ENCODE peak calls at places on chromosomes 6 and 20, in four cellular contexts. One of them, this sample, is unnamed.
A peak's percentile ranks its signal among the peaks of the same experiment; 100 is the strongest.

GRCh38 chr6:113329942-113330897 is 526.9 kb upstream of the MARCKS start:
- DNase-seq in brain microvascular endothelial cell: no peak
- DNase-seq in PC-9: no peak
- DNase-seq in CD8-positive, alpha-beta T cell: no peak
- DNase-seq in this sample: no peak

GRCh38 chr6:47098570-47098993 is 56.5 kb upstream of the ADGRF1 start:
- DNase-seq in CD8-positive, alpha-beta T cell: no peak
- DNase-seq in brain microvascular endothelial cell: no peak
- DNase-seq in PC-9: no peak
- DNase-seq in this sample: peak; percentile 13

GRCh38 chr6:165092881-165093595 is 216.4 kb downstream of the C6orf118 start:
- DNase-seq in CD8-positive, alpha-beta T cell: no peak
- DNase-seq in PC-9: no peak
- DNase-seq in brain microvascular endothelial cell: no peak
- DNase-seq in this sample: no peak

GRCh38 chr6:19327246-19327645 is 509.9 kb upstream of the ID4 start:
- DNase-seq in brain microvascular endothelial cell: peak; percentile 71
- DNase-seq in PC-9: no peak
- DNase-seq in CD8-positive, alpha-beta T cell: no peak
- DNase-seq in this sample: no peak

GRCh38 chr6:29071831-29072723 is 15.0 kb downstream of the OR2B3 start:
- DNase-seq in PC-9: peak; percentile 19
- DNase-seq in brain microvascular endothelial cell: peak; percentile 34
- DNase-seq in CD8-positive, alpha-beta T cell: no peak
- DNase-seq in this sample: no peak

GRCh38 chr6:151005126-151005525 is 139.6 kb downstream of the MTHFD1L start:
- DNase-seq in CD8-positive, alpha-beta T cell: no peak
- DNase-seq in brain microvascular endothelial cell: no peak
- DNase-seq in PC-9: no peak
- DNase-seq in this sample: no peak

GRCh38 chr20:1848378-1848777 is 46.8 kb upstream of the SIRPA start:
- DNase-seq in CD8-positive, alpha-beta T cell: no peak
- DNase-seq in PC-9: no peak
- DNase-seq in brain microvascular endothelial cell: no peak
- DNase-seq in this sample: no peak

GRCh38 chr20:17226410-17227198 is at the start of gene PCSK2:
- DNase-seq in CD8-positive, alpha-beta T cell: no peak
- DNase-seq in brain microvascular endothelial cell: peak; percentile 24
- DNase-seq in PC-9: no peak
- DNase-seq in this sample: peak; percentile 6

GRCh38 chr6:170564936-170565530 is 10.9 kb downstream of the TBP start:
- DNase-seq in brain microvascular endothelial cell: no peak
- DNase-seq in PC-9: no peak
- DNase-seq in CD8-positive, alpha-beta T cell: no peak
- DNase-seq in this sample: no peak

GRCh38 chr20:53343433-53343832 is 250.2 kb downstream of the ZNF217 start:
- DNase-seq in brain microvascular endothelial cell: no peak
- DNase-seq in CD8-positive, alpha-beta T cell: no peak
- DNase-seq in PC-9: no peak
- DNase-seq in this sample: no peak

GRCh38 chr6:151680846-151681425 is 126.5 kb upstream of the ESR1 start:
- DNase-seq in brain microvascular endothelial cell: no peak
- DNase-seq in PC-9: no peak
- DNase-seq in CD8-positive, alpha-beta T cell: no peak
- DNase-seq in this sample: no peak

GRCh38 chr20:37911838-37912273 is 8.9 kb downstream of the VSTM2L start:
- DNase-seq in PC-9: no peak
- DNase-seq in CD8-positive, alpha-beta T cell: no peak
- DNase-seq in brain microvascular endothelial cell: no peak
- DNase-seq in this sample: no peak

GRCh38 chr6:27547157-27548075 is 74.5 kb upstream of the ZNF184 start:
- DNase-seq in CD8-positive, alpha-beta T cell: no peak
- DNase-seq in brain microvascular endothelial cell: peak; percentile 89
- DNase-seq in PC-9: peak; percentile 66
- DNase-seq in this sample: peak; percentile 20

GRCh38 chr20:33401922-33402369 is 627 bp upstream of the CDK5RAP1 start:
- DNase-seq in CD8-positive, alpha-beta T cell: no peak
- DNase-seq in brain microvascular endothelial cell: no peak
- DNase-seq in PC-9: no peak
- DNase-seq in this sample: no peak
- H3K27ac ChIP-seq in CD8-positive, alpha-beta T cell: peak overlapping the region; percentile 64
- H3K27ac ChIP-seq in brain microvascular endothelial cell: no peak overlapping the region
- H3K27ac ChIP-seq in PC-9: no peak overlapping the region
- H3K27ac ChIP-seq in this sample: no peak overlapping the region

GRCh38 chr6:78629836-78630235 is 237.5 kb upstream of the IRAK1BP1 start:
- DNase-seq in PC-9: no peak
- DNase-seq in brain microvascular endothelial cell: no peak
- DNase-seq in CD8-positive, alpha-beta T cell: no peak
- DNase-seq in this sample: no peak
- H3K4me3 ChIP-seq in PC-9: no peak overlapping the region
- H3K4me3 ChIP-seq in brain microvascular endothelial cell: peak overlapping the region; percentile 62
- H3K4me3 ChIP-seq in CD8-positive, alpha-beta T cell: no peak overlapping the region
- H3K4me3 ChIP-seq in this sample: no peak overlapping the region

DNA sequence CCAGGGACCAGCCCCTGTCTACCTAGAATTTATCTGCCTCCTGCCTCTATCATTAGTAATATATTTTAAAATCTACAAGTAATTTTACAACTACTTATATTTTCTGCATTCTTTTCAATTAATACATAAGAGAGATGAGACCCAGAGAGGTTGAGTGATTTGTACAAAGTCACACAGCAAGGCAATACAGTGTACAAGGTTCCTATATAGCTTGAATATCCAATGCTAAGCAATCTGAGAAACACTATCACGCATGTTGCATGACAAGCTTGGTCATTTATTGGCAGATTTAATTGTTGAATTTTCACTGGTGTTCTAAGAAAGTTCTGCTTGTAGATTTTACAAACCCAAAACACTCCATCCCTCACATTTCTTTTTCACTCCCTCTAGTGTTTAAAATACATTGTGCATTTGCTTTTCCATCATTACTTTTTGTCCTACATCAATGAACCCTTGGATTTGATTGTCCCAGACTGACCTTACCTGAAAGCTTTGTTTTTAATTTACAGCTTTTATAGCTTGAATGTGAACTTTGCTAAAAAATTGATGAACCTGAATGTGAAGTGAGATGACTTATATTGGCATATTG is 520.9 kb upstream of the CITED2 start:
- DNase-seq in brain microvascular endothelial cell: no peak
- DNase-seq in PC-9: no peak
- DNase-seq in CD8-positive, alpha-beta T cell: no peak
- DNase-seq in this sample: no peak
- TF ChIP-seq CTCF in brain microvascular endothelial cell: no peak
- TF ChIP-seq CTCF in PC-9: no peak
- TF ChIP-seq CTCF in CD8-positive, alpha-beta T cell: no peak
- TF ChIP-seq CTCF in this sample: peak; percentile 28

DNA sequence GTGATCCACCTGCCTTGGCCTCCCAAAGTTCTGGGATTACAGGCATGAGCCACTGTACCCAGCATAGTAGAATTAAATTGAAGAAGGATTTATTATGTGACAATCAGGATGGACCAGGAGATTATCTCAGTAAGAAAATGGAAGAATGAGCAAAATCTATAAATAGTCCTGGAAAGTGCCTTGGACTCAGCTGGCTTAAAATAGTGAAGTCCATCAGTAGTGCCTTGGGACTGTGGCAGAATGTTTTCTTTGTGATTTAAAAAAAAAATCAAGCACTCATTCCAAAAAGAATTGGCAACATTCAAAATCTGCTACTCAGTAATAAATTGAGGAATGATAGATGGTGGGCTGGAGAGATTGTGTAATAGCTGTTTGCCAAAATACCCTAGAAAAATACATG is 37.1 kb upstream of the MAS1 start:
- DNase-seq in CD8-positive, alpha-beta T cell: no peak
- DNase-seq in brain microvascular endothelial cell: no peak
- DNase-seq in PC-9: no peak
- DNase-seq in this sample: no peak
- H3K27ac ChIP-seq in CD8-positive, alpha-beta T cell: no peak overlapping the region
- H3K27ac ChIP-seq in brain microvascular endothelial cell: no peak overlapping the region
- H3K27ac ChIP-seq in PC-9: no peak overlapping the region
- H3K27ac ChIP-seq in this sample: no peak overlapping the region

GRCh38 chr6:6217838-6218237 is 102.6 kb downstream of the F13A1 start:
- DNase-seq in brain microvascular endothelial cell: no peak
- DNase-seq in PC-9: no peak
- DNase-seq in CD8-positive, alpha-beta T cell: no peak
- DNase-seq in this sample: no peak

GRCh38 chr6:6221829-6222535 is 98.5 kb downstream of the F13A1 start:
- DNase-seq in PC-9: no peak
- DNase-seq in brain microvascular endothelial cell: no peak
- DNase-seq in CD8-positive, alpha-beta T cell: no peak
- DNase-seq in this sample: no peak

GRCh38 chr6:6219716-6220115 is 100.7 kb downstream of the F13A1 start:
- DNase-seq in brain microvascular endothelial cell: no peak
- DNase-seq in PC-9: no peak
- DNase-seq in CD8-positive, alpha-beta T cell: no peak
- DNase-seq in this sample: no peak

GRCh38 chr6:6220718-6221117 is 99.7 kb downstream of the F13A1 start:
- DNase-seq in brain microvascular endothelial cell: no peak
- DNase-seq in CD8-positive, alpha-beta T cell: no peak
- DNase-seq in PC-9: no peak
- DNase-seq in this sample: no peak

GRCh38 chr6:6218246-6219085 is 102.0 kb downstream of the F13A1 start:
- DNase-seq in CD8-positive, alpha-beta T cell: no peak
- DNase-seq in brain microvascular endothelial cell: peak; percentile 2
- DNase-seq in PC-9: no peak
- DNase-seq in this sample: no peak
- H3K4me3 ChIP-seq in CD8-positive, alpha-beta T cell: no peak overlapping the region
- H3K4me3 ChIP-seq in brain microvascular endothelial cell: no peak overlapping the region
- H3K4me3 ChIP-seq in PC-9: no peak overlapping the region
- H3K4me3 ChIP-seq in this sample: no peak overlapping the region

DNA sequence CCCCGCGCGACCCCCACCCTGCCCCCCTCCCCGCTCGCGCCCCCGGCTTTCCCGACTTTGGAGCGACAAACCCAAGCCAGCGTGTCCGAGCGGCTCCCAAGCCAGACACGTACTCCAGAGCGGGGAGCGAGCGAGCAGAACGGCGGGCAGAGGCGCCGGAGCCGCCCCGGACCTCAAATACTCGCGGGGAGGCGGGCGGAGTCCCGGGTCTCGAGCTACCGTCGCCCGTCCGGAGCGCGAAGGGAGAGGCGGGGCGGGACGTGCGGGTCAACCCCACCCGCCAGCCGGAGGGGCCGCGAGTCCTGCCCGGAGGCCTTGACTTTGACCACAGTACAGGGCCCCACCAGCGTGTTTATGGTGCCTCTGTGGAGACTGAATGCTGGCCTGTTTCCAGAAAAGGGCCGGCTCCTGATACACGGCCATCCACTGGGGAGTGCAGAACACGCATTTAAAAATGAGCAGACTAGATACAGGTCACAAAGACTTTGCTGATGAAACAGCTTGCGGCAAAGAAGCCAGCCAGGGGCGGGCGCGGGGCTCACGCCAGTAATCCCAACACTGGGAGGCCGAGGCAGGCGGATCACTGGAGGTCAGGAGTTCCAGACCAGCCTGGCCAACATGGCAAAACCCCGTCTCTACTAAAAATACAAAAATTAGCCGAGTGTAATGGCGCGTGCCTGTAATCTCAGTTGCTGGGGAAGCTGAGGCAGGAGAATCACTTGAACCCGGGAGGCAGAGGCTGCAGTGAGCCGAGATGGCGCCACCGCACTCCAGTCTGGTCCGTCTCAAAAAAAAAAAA is at the start of gene SERPINB6:
- DNase-seq in PC-9: peak; percentile 76
- DNase-seq in brain microvascular endothelial cell: peak; percentile 59
- DNase-seq in CD8-positive, alpha-beta T cell: peak; percentile 28
- DNase-seq in this sample: no peak
- TF ChIP-seq CTCF in PC-9: no peak
- TF ChIP-seq CTCF in brain microvascular endothelial cell: no peak
- TF ChIP-seq CTCF in CD8-positive, alpha-beta T cell: no peak
- TF ChIP-seq CTCF in this sample: no peak

DNA sequence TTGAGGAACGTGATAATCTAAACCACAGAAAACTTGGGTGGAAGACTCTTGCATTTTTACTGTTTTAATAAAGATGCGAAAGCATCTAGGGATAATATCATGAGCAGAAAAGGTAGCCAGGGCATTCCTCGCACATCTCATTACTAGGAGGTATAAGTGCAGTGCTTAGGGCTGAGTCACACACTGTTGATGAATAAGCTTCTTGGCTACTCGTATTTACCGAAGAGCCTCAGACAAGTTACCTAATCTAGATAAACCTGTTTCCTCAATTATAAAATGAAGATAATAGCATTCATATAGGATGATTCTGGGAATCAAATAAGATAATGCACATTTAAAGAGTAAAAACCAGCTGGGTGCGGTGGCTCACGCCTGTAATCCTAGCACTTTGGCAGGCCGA is 780 bp upstream of the KIAA0319 start:
- DNase-seq in brain microvascular endothelial cell: peak; percentile 9
- DNase-seq in CD8-positive, alpha-beta T cell: no peak
- DNase-seq in PC-9: peak; percentile 61
- DNase-seq in this sample: no peak
- H3K27ac ChIP-seq in brain microvascular endothelial cell: no peak overlapping the region
- H3K27ac ChIP-seq in CD8-positive, alpha-beta T cell: no peak overlapping the region
- H3K27ac ChIP-seq in PC-9: peak overlapping the region; percentile 97
- H3K27ac ChIP-seq in this sample: no peak overlapping the region

DNA sequence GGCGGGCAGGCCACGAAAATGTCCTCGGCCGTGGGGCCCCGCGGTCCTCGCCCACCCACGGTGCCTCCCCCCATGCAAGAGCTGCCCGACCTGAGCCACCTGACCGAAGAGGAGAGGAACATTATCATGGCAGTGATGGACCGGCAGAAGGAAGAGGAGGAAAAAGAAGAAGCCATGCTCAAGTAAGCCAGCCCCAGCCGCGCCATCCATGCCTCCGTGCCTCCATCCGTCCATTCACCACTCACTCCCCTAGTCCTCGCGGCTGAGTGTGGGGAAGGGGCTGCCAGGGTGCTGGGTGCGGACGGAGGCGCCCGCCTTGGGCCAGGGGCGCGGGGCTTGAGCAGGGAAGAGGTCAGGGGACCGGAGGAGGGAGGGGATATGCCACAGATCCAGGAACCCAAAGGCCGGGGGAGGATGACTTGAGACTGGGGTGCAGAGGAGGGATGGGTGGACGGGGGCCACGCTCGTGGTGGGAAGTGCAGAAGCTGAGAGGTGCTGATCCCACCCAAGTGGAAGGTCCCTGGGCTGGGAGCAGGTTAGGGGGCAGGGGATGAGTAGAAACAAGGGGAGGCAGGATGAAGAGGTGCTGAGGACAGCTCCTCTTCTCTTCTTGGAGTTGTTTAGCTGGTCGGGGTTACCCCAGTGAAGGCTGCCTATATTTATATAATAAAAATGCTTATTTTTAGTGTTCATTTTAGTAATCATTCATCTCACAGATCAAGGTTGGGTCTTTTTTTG is 825 bp downstream of the RIMS1 start:
- DNase-seq in PC-9: no peak
- DNase-seq in CD8-positive, alpha-beta T cell: no peak
- DNase-seq in brain microvascular endothelial cell: no peak
- DNase-seq in this sample: no peak
- H3K4me3 ChIP-seq in PC-9: no peak overlapping the region
- H3K4me3 ChIP-seq in CD8-positive, alpha-beta T cell: no peak overlapping the region
- H3K4me3 ChIP-seq in brain microvascular endothelial cell: peak overlapping the region; percentile 54
- H3K4me3 ChIP-seq in this sample: peak overlapping the region; percentile 56

This sample was measured in AG04450.